ENCODE peak calls at places on chromosomes 5 and 9, in eight cellular contexts. One of them, this sample, is unnamed.
A peak's percentile ranks its signal among the peaks of the same experiment; 100 is the strongest.

GRCh38 chr9:114108016-114108833 is 9.1 kb upstream of the KIF12 start:
- DNase-seq in K562: peak; percentile 79
- DNase-seq in fibroblast of pulmonary artery: peak; percentile 81
- DNase-seq in pancreas: peak; percentile 69
- DNase-seq in HFF-Myc: peak; percentile 31
- DNase-seq in heart left ventricle: peak; percentile 80
- DNase-seq in B cell: no peak
- DNase-seq in mesothelial cell of epicardium: peak; percentile 88
- DNase-seq in this sample: peak; percentile 75

GRCh38 chr5:170552486-170553122 is 48.8 kb downstream of the KCNIP1 start:
- DNase-seq in K562: no peak
- DNase-seq in fibroblast of pulmonary artery: peak; percentile 88
- DNase-seq in pancreas: peak; percentile 27
- DNase-seq in HFF-Myc: peak; percentile 5
- DNase-seq in heart left ventricle: peak; percentile 84
- DNase-seq in B cell: no peak
- DNase-seq in mesothelial cell of epicardium: peak; percentile 86
- DNase-seq in this sample: peak; percentile 92

GRCh38 chr9:37236822-37237221 is 116.4 kb downstream of the ZCCHC7 start:
- DNase-seq in K562: no peak
- DNase-seq in fibroblast of pulmonary artery: no peak
- DNase-seq in pancreas: no peak
- DNase-seq in HFF-Myc: no peak
- DNase-seq in heart left ventricle: no peak
- DNase-seq in B cell: no peak
- DNase-seq in mesothelial cell of epicardium: no peak
- DNase-seq in this sample: no peak

GRCh38 chr9:92175441-92175840 is 60.2 kb upstream of the SPTLC1 start:
- DNase-seq in K562: no peak
- DNase-seq in fibroblast of pulmonary artery: no peak
- DNase-seq in pancreas: no peak
- DNase-seq in HFF-Myc: no peak
- DNase-seq in heart left ventricle: no peak
- DNase-seq in B cell: no peak
- DNase-seq in mesothelial cell of epicardium: no peak
- DNase-seq in this sample: no peak

GRCh38 chr9:109780453-109781033 is 545 bp downstream of the PALM2AKAP2 start:
- DNase-seq in K562: no peak
- DNase-seq in fibroblast of pulmonary artery: peak; percentile 14
- DNase-seq in pancreas: no peak
- DNase-seq in HFF-Myc: no peak
- DNase-seq in heart left ventricle: no peak
- DNase-seq in B cell: no peak
- DNase-seq in mesothelial cell of epicardium: no peak
- DNase-seq in this sample: peak; percentile 28

GRCh38 chr5:150258126-150258525 is 31.4 kb downstream of the CAMK2A start:
- DNase-seq in K562: no peak
- DNase-seq in fibroblast of pulmonary artery: no peak
- DNase-seq in pancreas: no peak
- DNase-seq in HFF-Myc: no peak
- DNase-seq in heart left ventricle: no peak
- DNase-seq in B cell: no peak
- DNase-seq in mesothelial cell of epicardium: no peak
- DNase-seq in this sample: no peak

GRCh38 chr5:170275376-170275994 is 22.1 kb downstream of the LCP2 start:
- DNase-seq in K562: no peak
- DNase-seq in fibroblast of pulmonary artery: no peak
- DNase-seq in pancreas: no peak
- DNase-seq in HFF-Myc: no peak
- DNase-seq in heart left ventricle: no peak
- DNase-seq in B cell: no peak
- DNase-seq in mesothelial cell of epicardium: no peak
- DNase-seq in this sample: no peak

GRCh38 chr9:88990721-88991065 is 575 bp upstream of the S1PR3 start:
- DNase-seq in K562: no peak
- DNase-seq in fibroblast of pulmonary artery: no peak
- DNase-seq in pancreas: no peak
- DNase-seq in HFF-Myc: no peak
- DNase-seq in heart left ventricle: no peak
- DNase-seq in B cell: peak; percentile 10
- DNase-seq in mesothelial cell of epicardium: peak; percentile 47
- DNase-seq in this sample: no peak

GRCh38 chr9:122111413-122112085 is 18.4 kb upstream of the TTLL11 start:
- DNase-seq in K562: no peak
- DNase-seq in fibroblast of pulmonary artery: no peak
- DNase-seq in pancreas: no peak
- DNase-seq in HFF-Myc: no peak
- DNase-seq in heart left ventricle: no peak
- DNase-seq in B cell: no peak
- DNase-seq in mesothelial cell of epicardium: no peak
- DNase-seq in this sample: no peak

GRCh38 chr9:110928604-110929003 is 109.7 kb downstream of the LPAR1 start:
- DNase-seq in K562: no peak
- DNase-seq in fibroblast of pulmonary artery: no peak
- DNase-seq in pancreas: no peak
- DNase-seq in HFF-Myc: no peak
- DNase-seq in heart left ventricle: no peak
- DNase-seq in B cell: no peak
- DNase-seq in mesothelial cell of epicardium: no peak
- DNase-seq in this sample: no peak

GRCh38 chr5:138459311-138459710 is 6.0 kb upstream of the EGR1 start:
- DNase-seq in K562: no peak
- DNase-seq in fibroblast of pulmonary artery: no peak
- DNase-seq in pancreas: no peak
- DNase-seq in HFF-Myc: no peak
- DNase-seq in heart left ventricle: peak; percentile 62
- DNase-seq in B cell: peak; percentile 82
- DNase-seq in mesothelial cell of epicardium: no peak
- DNase-seq in this sample: no peak

GRCh38 chr5:40906351-40906751 is 2.9 kb upstream of the C7 start:
- DNase-seq in K562: no peak
- DNase-seq in fibroblast of pulmonary artery: no peak
- DNase-seq in pancreas: no peak
- DNase-seq in HFF-Myc: no peak
- DNase-seq in heart left ventricle: no peak
- DNase-seq in B cell: no peak
- DNase-seq in mesothelial cell of epicardium: no peak
- DNase-seq in this sample: no peak

GRCh38 chr9:110875275-110875674 is 163.0 kb downstream of the LPAR1 start:
- DNase-seq in K562: no peak
- DNase-seq in fibroblast of pulmonary artery: no peak
- DNase-seq in pancreas: peak; percentile 42
- DNase-seq in HFF-Myc: no peak
- DNase-seq in heart left ventricle: peak; percentile 34
- DNase-seq in B cell: no peak
- DNase-seq in mesothelial cell of epicardium: no peak
- DNase-seq in this sample: no peak

GRCh38 chr5:34657550-34657921 is 1.4 kb downstream of the RAI14 start:
- DNase-seq in K562: no peak
- DNase-seq in fibroblast of pulmonary artery: peak; percentile 74
- DNase-seq in pancreas: peak; percentile 18
- DNase-seq in HFF-Myc: no peak
- DNase-seq in heart left ventricle: peak; percentile 42
- DNase-seq in B cell: no peak
- DNase-seq in mesothelial cell of epicardium: peak; percentile 46
- DNase-seq in this sample: peak; percentile 69

GRCh38 chr5:140953234-140953633 is 13.0 kb upstream of the PCDHAC2 start:
- DNase-seq in K562: no peak
- DNase-seq in fibroblast of pulmonary artery: no peak
- DNase-seq in pancreas: no peak
- DNase-seq in HFF-Myc: no peak
- DNase-seq in heart left ventricle: no peak
- DNase-seq in B cell: no peak
- DNase-seq in mesothelial cell of epicardium: no peak
- DNase-seq in this sample: no peak

GRCh38 chr9:89372230-89372816 is 54.0 kb downstream of the SECISBP2 start:
- DNase-seq in K562: no peak
- DNase-seq in fibroblast of pulmonary artery: no peak
- DNase-seq in pancreas: no peak
- DNase-seq in HFF-Myc: no peak
- DNase-seq in heart left ventricle: no peak
- DNase-seq in B cell: no peak
- DNase-seq in mesothelial cell of epicardium: no peak
- DNase-seq in this sample: no peak

GRCh38 chr5:120615967-120616645 is 152.0 kb downstream of the PRR16 start:
- DNase-seq in K562: no peak
- DNase-seq in fibroblast of pulmonary artery: peak; percentile 73
- DNase-seq in pancreas: no peak
- DNase-seq in HFF-Myc: no peak
- DNase-seq in heart left ventricle: no peak
- DNase-seq in B cell: no peak
- DNase-seq in mesothelial cell of epicardium: no peak
- DNase-seq in this sample: peak; percentile 75

GRCh38 chr5:110345623-110346022 is 380.8 kb downstream of the TMEM232 start:
- DNase-seq in K562: no peak
- DNase-seq in fibroblast of pulmonary artery: no peak
- DNase-seq in pancreas: no peak
- DNase-seq in HFF-Myc: no peak
- DNase-seq in heart left ventricle: no peak
- DNase-seq in B cell: no peak
- DNase-seq in mesothelial cell of epicardium: no peak
- DNase-seq in this sample: no peak

GRCh38 chr5:110346893-110347358 is 379.5 kb downstream of the TMEM232 start:
- DNase-seq in K562: no peak
- DNase-seq in fibroblast of pulmonary artery: no peak
- DNase-seq in pancreas: peak; percentile 52
- DNase-seq in HFF-Myc: no peak
- DNase-seq in heart left ventricle: no peak
- DNase-seq in B cell: no peak
- DNase-seq in mesothelial cell of epicardium: no peak
- DNase-seq in this sample: no peak

GRCh38 chr5:110347781-110348180 is 378.7 kb downstream of the TMEM232 start:
- DNase-seq in K562: no peak
- DNase-seq in fibroblast of pulmonary artery: no peak
- DNase-seq in pancreas: no peak
- DNase-seq in HFF-Myc: no peak
- DNase-seq in heart left ventricle: no peak
- DNase-seq in B cell: no peak
- DNase-seq in mesothelial cell of epicardium: no peak
- DNase-seq in this sample: no peak

GRCh38 chr5:110342683-110343082 is 383.8 kb downstream of the TMEM232 start:
- DNase-seq in K562: no peak
- DNase-seq in fibroblast of pulmonary artery: no peak
- DNase-seq in pancreas: no peak
- DNase-seq in HFF-Myc: no peak
- DNase-seq in heart left ventricle: no peak
- DNase-seq in B cell: no peak
- DNase-seq in mesothelial cell of epicardium: no peak
- DNase-seq in this sample: no peak

GRCh38 chr5:110343616-110344015 is 382.9 kb downstream of the TMEM232 start:
- DNase-seq in K562: no peak
- DNase-seq in fibroblast of pulmonary artery: no peak
- DNase-seq in pancreas: no peak
- DNase-seq in HFF-Myc: no peak
- DNase-seq in heart left ventricle: no peak
- DNase-seq in B cell: no peak
- DNase-seq in mesothelial cell of epicardium: no peak
- DNase-seq in this sample: no peak
- TF ChIP-seq CTCF in K562: no peak
- TF ChIP-seq CTCF in fibroblast of pulmonary artery: no peak
- TF ChIP-seq CTCF in pancreas: no peak
- TF ChIP-seq CTCF in HFF-Myc: no peak
- TF ChIP-seq CTCF in heart left ventricle: no peak
- TF ChIP-seq CTCF in B cell: no peak
- TF ChIP-seq CTCF in mesothelial cell of epicardium: no peak
- TF ChIP-seq CTCF in this sample: no peak

DNA sequence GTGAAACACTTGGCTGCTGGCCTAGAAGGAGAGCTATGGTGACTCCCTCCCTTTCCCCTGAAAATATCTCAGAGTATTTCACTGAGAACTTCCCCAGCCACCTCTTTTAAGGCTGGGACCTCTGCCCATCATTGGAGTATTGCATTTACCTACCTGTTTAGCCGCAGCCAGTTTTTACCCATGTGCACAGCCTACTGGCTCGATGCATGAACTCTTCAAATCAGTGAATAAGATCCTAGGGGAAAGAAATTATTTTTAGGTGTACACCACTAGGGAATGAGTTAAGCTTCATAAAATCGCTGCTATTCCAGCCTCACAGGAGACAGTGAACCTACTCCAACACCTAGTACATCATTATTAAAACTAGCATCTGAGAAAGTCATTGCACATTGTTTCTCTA is 16.8 kb upstream of the FAM174A start:
- DNase-seq in K562: no peak
- DNase-seq in fibroblast of pulmonary artery: no peak
- DNase-seq in pancreas: no peak
- DNase-seq in HFF-Myc: no peak
- DNase-seq in heart left ventricle: no peak
- DNase-seq in B cell: no peak
- DNase-seq in mesothelial cell of epicardium: no peak
- DNase-seq in this sample: no peak
- TF ChIP-seq CTCF in K562: no peak
- TF ChIP-seq CTCF in fibroblast of pulmonary artery: no peak
- TF ChIP-seq CTCF in pancreas: no peak
- TF ChIP-seq CTCF in HFF-Myc: no peak
- TF ChIP-seq CTCF in heart left ventricle: no peak
- TF ChIP-seq CTCF in B cell: no peak
- TF ChIP-seq CTCF in mesothelial cell of epicardium: no peak
- TF ChIP-seq CTCF in this sample: no peak

GRCh38 chr9:80605129-80605528 is 1033.4 kb downstream of the TLE4 start:
- DNase-seq in K562: no peak
- DNase-seq in fibroblast of pulmonary artery: peak; percentile 71
- DNase-seq in pancreas: no peak
- DNase-seq in HFF-Myc: no peak
- DNase-seq in heart left ventricle: no peak
- DNase-seq in B cell: no peak
- DNase-seq in mesothelial cell of epicardium: no peak
- DNase-seq in this sample: peak; percentile 34
- TF ChIP-seq CTCF in K562: no peak
- TF ChIP-seq CTCF in fibroblast of pulmonary artery: peak; percentile 54
- TF ChIP-seq CTCF in pancreas: peak; percentile 13
- TF ChIP-seq CTCF in HFF-Myc: peak; percentile 10
- TF ChIP-seq CTCF in heart left ventricle: no peak
- TF ChIP-seq CTCF in B cell: no peak
- TF ChIP-seq CTCF in mesothelial cell of epicardium: no peak
- TF ChIP-seq CTCF in this sample: peak; percentile 45

GRCh38 chr9:68703672-68704071 is 1.4 kb upstream of the PIP5K1B start:
- DNase-seq in K562: no peak
- DNase-seq in fibroblast of pulmonary artery: no peak
- DNase-seq in pancreas: no peak
- DNase-seq in HFF-Myc: no peak
- DNase-seq in heart left ventricle: no peak
- DNase-seq in B cell: no peak
- DNase-seq in mesothelial cell of epicardium: no peak
- DNase-seq in this sample: no peak

GRCh38 chr9:68705636-68706578 is 867 bp downstream of the PIP5K1B start:
- DNase-seq in K562: peak; percentile 50
- DNase-seq in fibroblast of pulmonary artery: peak; percentile 7
- DNase-seq in pancreas: peak; percentile 61
- DNase-seq in HFF-Myc: no peak
- DNase-seq in heart left ventricle: peak; percentile 64
- DNase-seq in B cell: peak; percentile 53
- DNase-seq in mesothelial cell of epicardium: peak; percentile 47
- DNase-seq in this sample: no peak

GRCh38 chr9:68706579-68707201 is 1.6 kb downstream of the PIP5K1B start:
- DNase-seq in K562: no peak
- DNase-seq in fibroblast of pulmonary artery: no peak
- DNase-seq in pancreas: no peak
- DNase-seq in HFF-Myc: no peak
- DNase-seq in heart left ventricle: no peak
- DNase-seq in B cell: peak; percentile 59
- DNase-seq in mesothelial cell of epicardium: no peak
- DNase-seq in this sample: no peak

GRCh38 chr9:68704498-68704803 is 589 bp upstream of the PIP5K1B start:
- DNase-seq in K562: no peak
- DNase-seq in fibroblast of pulmonary artery: no peak
- DNase-seq in pancreas: no peak
- DNase-seq in HFF-Myc: no peak
- DNase-seq in heart left ventricle: no peak
- DNase-seq in B cell: no peak
- DNase-seq in mesothelial cell of epicardium: no peak
- DNase-seq in this sample: no peak

GRCh38 chr9:68704804-68705635 is at the start of gene PIP5K1B:
- DNase-seq in K562: peak; percentile 69
- DNase-seq in fibroblast of pulmonary artery: peak; percentile 40
- DNase-seq in pancreas: peak; percentile 89
- DNase-seq in HFF-Myc: no peak
- DNase-seq in heart left ventricle: peak; percentile 86
- DNase-seq in B cell: peak; percentile 91
- DNase-seq in mesothelial cell of epicardium: peak; percentile 81
- DNase-seq in this sample: peak; percentile 31
- TF ChIP-seq CTCF in K562: no peak
- TF ChIP-seq CTCF in fibroblast of pulmonary artery: no peak
- TF ChIP-seq CTCF in pancreas: no peak
- TF ChIP-seq CTCF in HFF-Myc: no peak
- TF ChIP-seq CTCF in heart left ventricle: no peak
- TF ChIP-seq CTCF in B cell: no peak
- TF ChIP-seq CTCF in mesothelial cell of epicardium: no peak
- TF ChIP-seq CTCF in this sample: no peak

This sample was measured in fibroblast of villous mesenchyme.